ENCODE peak calls at places on chromosomes 11 and 22, in six cellular contexts. X is IMR-90, T is HCT116, H is psoas muscle, O is colonic mucosa, A is dorsolateral prefrontal cortex. S is an unnamed sample.
A peak's percentile ranks its signal among the peaks of the same experiment; 100 is the strongest.

GRCh38 chr11:42043312-42043711 is 583.9 kb upstream of the LRRC4C start:
- DNase-seq in A (no peak), H (no peak), O (no peak), X (no peak), T (no peak), S (no peak)

GRCh38 chr22:23533328-23533762 is 46.7 kb downstream of the IGLL1 start:
- DNase-seq in T (no peak), H (no peak), X (peak; percentile 10), O (no peak), A (peak; percentile 20), S (no peak)

GRCh38 chr11:114307524-114308203 is 11.5 kb downstream of the NNMT start:
- DNase-seq in X (peak; percentile 59), H (peak; percentile 76), T (no peak), O (peak; percentile 41), A (no peak), S (no peak)

GRCh38 chr11:78773077-78773476 is 198.4 kb upstream of the NARS2 start:
- DNase-seq in O (no peak), A (no peak), T (no peak), H (no peak), X (peak; percentile 71), S (no peak)

GRCh38 chr11:65355013-65355775 is 643 bp downstream of the TIGD3 start:
- DNase-seq in A (no peak), X (no peak), O (peak; percentile 57), H (no peak), T (no peak), S (no peak)

GRCh38 chr11:131666617-131667016 is 296.2 kb downstream of the NTM start:
- DNase-seq in A (no peak), O (no peak), H (no peak), T (no peak), X (peak; percentile 70), S (peak; percentile 3)

GRCh38 chr11:106397787-106398355 is 320.4 kb downstream of the AASDHPPT start:
- DNase-seq in O (no peak), X (no peak), T (no peak), A (no peak), H (no peak), S (no peak)

GRCh38 chr11:99739464-99740089 is 718.8 kb downstream of the CNTN5 start:
- DNase-seq in A (no peak), H (no peak), X (peak; percentile 40), O (no peak), T (no peak), S (peak; percentile 3)

GRCh38 chr11:126140106-126140931 is 71.1 kb downstream of the RPUSD4 start:
- DNase-seq in A (no peak), H (no peak), O (no peak), X (no peak), T (no peak), S (no peak)

GRCh38 chr11:105078283-105078682 is 33.1 kb upstream of the CARD16 start:
- DNase-seq in O (no peak), T (no peak), A (no peak), H (no peak), X (no peak), S (no peak)

GRCh38 chr11:22699388-22699787 is 33.0 kb downstream of the GAS2 start:
- DNase-seq in H (no peak), O (no peak), X (no peak), A (no peak), T (no peak), S (no peak)

GRCh38 chr11:13143486-13144297 is 133.9 kb upstream of the BMAL1 start:
- DNase-seq in T (no peak), O (peak; percentile 76), H (no peak), A (no peak), X (no peak), S (no peak)

GRCh38 chr22:48824673-48825651 is 1002.7 kb downstream of the BRD1 start:
- DNase-seq in T (no peak), H (no peak), X (no peak), A (peak; percentile 68), O (no peak), S (no peak)

GRCh38 chr22:35195226-35195625 is 62.1 kb upstream of the HMGXB4 start:
- DNase-seq in X (no peak), T (no peak), O (no peak), H (no peak), A (no peak), S (no peak)

GRCh38 chr11:116502641-116503061 is 270.1 kb downstream of the BUD13 start:
- DNase-seq in H (peak; percentile 26), T (no peak), O (no peak), X (no peak), A (no peak), S (no peak)

GRCh38 chr11:116500833-116501622 is 271.8 kb downstream of the BUD13 start:
- DNase-seq in T (no peak), H (no peak), O (no peak), A (no peak), X (no peak), S (no peak)

GRCh38 chr11:116500002-116500832 is 272.6 kb downstream of the BUD13 start:
- DNase-seq in A (no peak), H (no peak), O (no peak), X (no peak), T (no peak), S (no peak)

GRCh38 chr11:116503216-116504160 is 269.3 kb downstream of the BUD13 start:
- DNase-seq in T (no peak), X (no peak), H (no peak), O (no peak), A (no peak), S (no peak)

GRCh38 chr11:116501728-116502127 is 271.1 kb downstream of the BUD13 start:
- DNase-seq in O (no peak), A (no peak), T (no peak), H (no peak), X (no peak), S (no peak)
- H3K27ac ChIP-seq in O (no peak overlapping the region), A (no peak overlapping the region), T (no peak overlapping the region), H (no peak overlapping the region), X (no peak overlapping the region), S (no peak overlapping the region)

GRCh38 chr11:71086687-71087258 is 165.6 kb downstream of the SHANK2 start:
- DNase-seq in A (no peak), H (no peak), X (peak; percentile 10), O (peak; percentile 33), T (no peak), S (no peak)
- TF ChIP-seq CTCF in A (peak; percentile 42), H (peak; percentile 23), X (peak; percentile 49), O (no peak), T (peak; percentile 72), S (peak; percentile 59)

GRCh38 chr11:36488096-36488495 is 22.0 kb downstream of the TRAF6 start:
- DNase-seq in H (no peak), A (no peak), T (no peak), O (no peak), X (no peak), S (no peak)

GRCh38 chr11:36492724-36493304 is 17.3 kb downstream of the TRAF6 start:
- DNase-seq in H (no peak), A (no peak), X (peak; percentile 63), O (peak; percentile 29), T (peak; percentile 42), S (no peak)

GRCh38 chr11:36490026-36490806 is 19.9 kb downstream of the TRAF6 start:
- DNase-seq in A (no peak), X (no peak), H (no peak), O (no peak), T (no peak), S (no peak)

GRCh38 chr11:36485296-36485870 is 24.7 kb downstream of the TRAF6 start:
- DNase-seq in A (no peak), H (no peak), O (no peak), T (no peak), X (no peak), S (no peak)

DNA sequence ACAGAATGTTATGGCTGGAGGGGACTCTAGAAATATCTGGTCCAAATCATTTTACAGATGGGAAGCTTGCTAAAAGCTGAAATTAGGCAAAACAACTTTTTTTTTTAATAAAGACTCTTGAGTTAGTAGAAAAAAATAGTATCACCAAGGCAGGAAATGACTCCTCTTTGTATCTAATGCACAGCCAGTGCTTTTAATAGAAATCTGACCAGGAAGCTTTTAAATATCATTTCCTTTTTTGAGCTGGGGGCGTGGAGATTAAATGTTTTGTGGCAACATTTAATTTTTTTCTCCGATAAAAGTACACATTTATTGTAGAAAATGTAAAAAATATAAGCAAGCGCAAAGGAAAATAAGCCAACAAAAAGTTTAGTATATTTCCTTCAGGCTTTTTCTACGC is 22.5 kb downstream of the TRAF6 start:
- DNase-seq in X (no peak), A (no peak), H (no peak), T (no peak), O (no peak), S (no peak)
- H3K27ac ChIP-seq in X (no peak overlapping the region), A (no peak overlapping the region), H (peak overlapping the region; percentile 39), T (no peak overlapping the region), O (no peak overlapping the region), S (no peak overlapping the region)

GRCh38 chr22:45039206-45039605 is 29.4 kb upstream of the PHF21B start:
- DNase-seq in A (no peak), T (no peak), O (no peak), H (no peak), X (no peak), S (no peak)
- TF ChIP-seq CTCF in A (no peak), T (no peak), O (no peak), H (no peak), X (no peak), S (no peak)

GRCh38 chr11:119121008-119121810 is at the start of gene HINFP:
- DNase-seq in X (peak; percentile 98), T (peak; percentile 97), A (peak; percentile 100), O (peak; percentile 100), H (peak; percentile 100), S (peak; percentile 97)
- H3K27ac ChIP-seq in X (peak within 1 kb of the TSS; percentile 60), T (peak within 1 kb of the TSS; percentile 62), A (peak within 1 kb of the TSS; percentile 87), O (peak within 1 kb of the TSS; percentile 91), H (peak within 1 kb of the TSS; percentile 78), S (peak within 1 kb of the TSS; percentile 70)

DNA sequence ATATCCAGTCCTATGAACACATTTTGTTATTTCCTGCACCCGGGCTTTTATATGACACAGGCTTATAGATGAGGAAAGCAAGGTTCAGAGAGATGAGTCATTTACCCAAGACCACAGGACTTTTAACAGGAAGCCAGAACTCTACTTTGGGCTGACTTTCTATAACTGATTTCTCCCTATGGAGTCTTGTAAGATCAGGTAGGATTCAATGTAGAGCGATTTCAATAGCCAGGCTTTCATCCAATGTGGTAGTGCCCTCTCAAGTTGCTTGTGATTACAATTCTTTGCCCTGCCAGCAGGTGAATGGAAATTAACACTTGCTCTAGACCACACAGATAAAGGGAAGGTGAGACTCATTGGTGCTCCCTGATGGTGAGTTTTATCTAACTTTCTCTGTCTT is 378.3 kb downstream of the INSC start:
- DNase-seq in X (peak; percentile 2), T (peak; percentile 6), H (no peak), O (no peak), A (no peak), S (no peak)
- TF ChIP-seq CTCF in X (no peak), T (no peak), H (no peak), O (no peak), A (no peak), S (no peak)

DNA sequence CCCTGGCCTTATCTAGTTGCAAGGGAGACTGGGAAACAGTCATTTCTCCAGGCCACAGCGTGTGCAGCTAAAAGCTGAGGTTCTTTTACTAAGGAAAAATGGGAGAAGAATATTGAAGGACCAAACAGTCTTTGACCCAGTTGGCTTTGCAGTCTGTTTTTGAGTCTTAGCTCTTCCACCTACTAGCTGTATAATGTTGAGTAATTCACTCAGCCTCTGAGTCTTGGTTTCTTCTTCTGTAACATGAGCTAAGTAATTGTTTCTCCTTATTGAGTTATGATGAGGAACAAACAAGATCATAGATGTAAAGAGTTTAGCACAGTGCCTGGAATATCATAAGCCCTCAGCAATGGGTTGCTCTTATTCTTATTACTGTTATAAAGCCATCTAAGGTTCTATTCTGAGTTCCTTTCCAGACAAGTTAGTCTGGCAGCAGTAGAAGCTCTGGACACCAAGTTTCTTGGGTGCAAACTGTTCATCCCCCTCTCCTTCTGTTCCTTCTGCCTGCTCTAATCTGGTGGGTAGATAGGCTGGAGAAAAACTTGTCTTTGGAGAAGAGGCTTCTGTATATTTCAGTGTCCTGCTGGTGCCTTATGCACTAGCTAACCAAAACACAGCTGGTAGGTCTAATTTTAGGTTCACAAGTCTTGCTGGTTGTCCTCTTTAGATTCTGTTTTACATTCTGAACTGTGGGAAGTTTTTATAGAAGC is 13.5 kb downstream of the TRIM44 start:
- DNase-seq in A (no peak), H (no peak), O (no peak), T (no peak), X (peak; percentile 45), S (no peak)
- H3K27ac ChIP-seq in A (no peak overlapping the region), H (peak overlapping the region; percentile 78), O (no peak overlapping the region), T (no peak overlapping the region), X (no peak overlapping the region), S (no peak overlapping the region)